ENCODE peak calls at places on chromosomes 7 and 10, in eight cellular contexts. One of them, this sample, is unnamed.

GRCh38 chr7:54060643-54061042 is 481.5 kb upstream of the VSTM2A start:
- DNase-seq in CD8-positive, alpha-beta T cell: no peak
- DNase-seq in neural crest cell: no peak
- DNase-seq in ureter: no peak
- DNase-seq in AG08395: no peak
- DNase-seq in T-helper 9 cell: no peak
- DNase-seq in AG10803: no peak
- DNase-seq in AG04450: no peak
- DNase-seq in this sample: no peak

GRCh38 chr10:129812398-129812797 is 151.7 kb downstream of the EBF3 start:
- DNase-seq in AG04450: no peak
- DNase-seq in AG10803: no peak
- DNase-seq in T-helper 9 cell: no peak
- DNase-seq in ureter: no peak
- DNase-seq in AG08395: no peak
- DNase-seq in CD8-positive, alpha-beta T cell: no peak
- DNase-seq in neural crest cell: no peak
- DNase-seq in this sample: no peak

GRCh38 chr7:1974714-1975113 is 258.0 kb downstream of the MAD1L1 start:
- DNase-seq in AG04450: no peak
- DNase-seq in CD8-positive, alpha-beta T cell: no peak
- DNase-seq in ureter: no peak
- DNase-seq in AG10803: no peak
- DNase-seq in neural crest cell: no peak
- DNase-seq in T-helper 9 cell: no peak
- DNase-seq in AG08395: no peak
- DNase-seq in this sample: no peak

GRCh38 chr7:140671966-140672365 is 779 bp upstream of the ADCK2 start:
- DNase-seq in AG04450: no peak
- DNase-seq in CD8-positive, alpha-beta T cell: no peak
- DNase-seq in AG10803: no peak
- DNase-seq in AG08395: no peak
- DNase-seq in neural crest cell: no peak
- DNase-seq in T-helper 9 cell: no peak
- DNase-seq in ureter: no peak
- DNase-seq in this sample: no peak

GRCh38 chr7:104931181-104931781 is 82.7 kb upstream of the KMT2E start:
- DNase-seq in CD8-positive, alpha-beta T cell: no peak
- DNase-seq in T-helper 9 cell: no peak
- DNase-seq in neural crest cell: no peak
- DNase-seq in AG04450: no peak
- DNase-seq in AG10803: no peak
- DNase-seq in ureter: no peak
- DNase-seq in AG08395: no peak
- DNase-seq in this sample: no peak

GRCh38 chr10:78575400-78575799 is 493.4 kb upstream of the ZMIZ1 start:
- DNase-seq in AG08395: no peak
- DNase-seq in neural crest cell: no peak
- DNase-seq in AG10803: no peak
- DNase-seq in AG04450: no peak
- DNase-seq in T-helper 9 cell: no peak
- DNase-seq in ureter: no peak
- DNase-seq in CD8-positive, alpha-beta T cell: no peak
- DNase-seq in this sample: no peak

GRCh38 chr7:55250313-55250712 is 114.8 kb upstream of the LANCL2 start:
- DNase-seq in neural crest cell: peak
- DNase-seq in T-helper 9 cell: no peak
- DNase-seq in AG04450: no peak
- DNase-seq in AG10803: no peak
- DNase-seq in CD8-positive, alpha-beta T cell: no peak
- DNase-seq in ureter: no peak
- DNase-seq in AG08395: no peak
- DNase-seq in this sample: no peak

GRCh38 chr7:120138497-120138896 is 134.5 kb upstream of the KCND2 start:
- DNase-seq in neural crest cell: no peak
- DNase-seq in ureter: no peak
- DNase-seq in AG04450: no peak
- DNase-seq in T-helper 9 cell: no peak
- DNase-seq in AG10803: no peak
- DNase-seq in CD8-positive, alpha-beta T cell: no peak
- DNase-seq in AG08395: no peak
- DNase-seq in this sample: no peak

GRCh38 chr7:19982841-19983835 is 209.7 kb upstream of the TMEM196 start:
- DNase-seq in AG10803: peak
- DNase-seq in ureter: no peak
- DNase-seq in AG08395: no peak
- DNase-seq in CD8-positive, alpha-beta T cell: no peak
- DNase-seq in neural crest cell: peak
- DNase-seq in AG04450: peak
- DNase-seq in T-helper 9 cell: no peak
- DNase-seq in this sample: peak

GRCh38 chr7:129493555-129493954 is 8.8 kb upstream of the SMKR1 start:
- DNase-seq in T-helper 9 cell: no peak
- DNase-seq in AG04450: no peak
- DNase-seq in CD8-positive, alpha-beta T cell: no peak
- DNase-seq in neural crest cell: no peak
- DNase-seq in AG08395: no peak
- DNase-seq in AG10803: peak
- DNase-seq in ureter: no peak
- DNase-seq in this sample: no peak

GRCh38 chr7:51324206-51324884 is 7.7 kb upstream of the COBL start:
- DNase-seq in neural crest cell: no peak
- DNase-seq in AG10803: no peak
- DNase-seq in AG04450: no peak
- DNase-seq in CD8-positive, alpha-beta T cell: no peak
- DNase-seq in AG08395: no peak
- DNase-seq in T-helper 9 cell: no peak
- DNase-seq in ureter: no peak
- DNase-seq in this sample: no peak

This sample was measured in retinal pigment epithelial cell.